ENCODE peak calls at places on chromosome 12, in six cellular contexts. X, C, K, G, O and H are unnamed samples.

GRCh38 chr12:62278022-62278421 is 17.8 kb downstream of the USP15 start:
- DNase-seq in X (no peak), C (no peak), K (no peak), G (no peak), O (no peak), H (no peak)

GRCh38 chr12:116336542-116337065 is 59.1 kb upstream of the MED13L start:
- DNase-seq in X (no peak), C (peak), K (no peak), G (no peak), O (no peak), H (no peak)

GRCh38 chr12:122031342-122032216 is 9.9 kb downstream of the BCL7A start:
- DNase-seq in X (no peak), C (peak), K (no peak), G (no peak), O (peak), H (peak)

GRCh38 chr12:76274699-76275098 is 73.5 kb downstream of the BBS10 start:
- DNase-seq in X (no peak), C (no peak), K (no peak), G (no peak), O (no peak), H (no peak)

GRCh38 chr12:88638388-88638787 is 58.1 kb upstream of the KITLG start:
- DNase-seq in X (no peak), C (peak), K (no peak), G (no peak), O (no peak), H (no peak)

GRCh38 chr12:61821381-61821780 is 438.8 kb upstream of the USP15 start:
- DNase-seq in X (no peak), C (no peak), K (no peak), G (no peak), O (no peak), H (no peak)

GRCh38 chr12:124637586-124637985 is 70.2 kb upstream of the NCOR2 start:
- DNase-seq in X (no peak), C (no peak), K (no peak), G (no peak), O (no peak), H (no peak)

GRCh38 chr12:105024926-105025325 is 38.8 kb downstream of the NOPCHAP1 start:
- DNase-seq in X (no peak), C (peak), K (no peak), G (no peak), O (no peak), H (no peak)

GRCh38 chr12:3432176-3432742 is 58.7 kb upstream of the PRMT8 start:
- DNase-seq in X (no peak), C (no peak), K (no peak), G (no peak), O (no peak), H (no peak)

GRCh38 chr12:69698769-69699540 is at the start of gene BEST3:
- DNase-seq in X (peak), C (no peak), K (no peak), G (no peak), O (no peak), H (no peak)

GRCh38 chr12:71878208-71878607 is 38.6 kb downstream of the TBC1D15 start:
- DNase-seq in X (no peak), C (no peak), K (no peak), G (no peak), O (no peak), H (no peak)

GRCh38 chr12:50923361-50924130 is 28.8 kb upstream of the HIGD1C start:
- DNase-seq in X (no peak), C (no peak), K (no peak), G (no peak), O (no peak), H (no peak)

GRCh38 chr12:56029666-56030293 is 8.9 kb downstream of the IKZF4 start:
- DNase-seq in X (no peak), C (peak), K (peak), G (no peak), O (no peak), H (peak)

GRCh38 chr12:119624971-119625370 is 31.4 kb downstream of the TMEM233 start:
- DNase-seq in X (peak), C (peak), K (no peak), G (no peak), O (no peak), H (no peak)

GRCh38 chr12:75443709-75444108 is 36.8 kb upstream of the GLIPR1 start:
- DNase-seq in X (no peak), C (no peak), K (no peak), G (no peak), O (no peak), H (no peak)

GRCh38 chr12:2582631-2583616 is 211.8 kb upstream of the FKBP4 start:
- DNase-seq in X (peak), C (peak), K (no peak), G (peak), O (peak), H (peak)

GRCh38 chr12:56247923-56248322 is 10.3 kb downstream of the ANKRD52 start:
- DNase-seq in X (no peak), C (no peak), K (no peak), G (no peak), O (no peak), H (no peak)

GRCh38 chr12:104115587-104115975 is 22.4 kb downstream of the NFYB start:
- DNase-seq in X (no peak), C (no peak), K (no peak), G (no peak), O (no peak), H (no peak)

GRCh38 chr12:123030686-123031085 is 50.2 kb downstream of the ARL6IP4 start:
- DNase-seq in X (no peak), C (no peak), K (no peak), G (no peak), O (no peak), H (no peak)

GRCh38 chr12:67573456-67573855 is 75.1 kb upstream of the DYRK2 start:
- DNase-seq in X (no peak), C (no peak), K (no peak), G (no peak), O (no peak), H (no peak)

GRCh38 chr12:12387521-12387920 is 30.6 kb downstream of the BORCS5 start:
- DNase-seq in X (no peak), C (no peak), K (no peak), G (no peak), O (no peak), H (no peak)

GRCh38 chr12:113214938-113215400 is 6.3 kb upstream of the TPCN1 start:
- DNase-seq in X (no peak), C (no peak), K (peak), G (no peak), O (no peak), H (no peak)